ENCODE peak calls at places on chromosomes 4 and X, in eight cellular contexts. One of them, this sample, is unnamed.

GRCh38 chr4:186144180-186144579 is 39.7 kb downstream of the FAM149A start:
- DNase-seq in Calu3: peak
- DNase-seq in hepatocyte: peak
- DNase-seq in endodermal cell: no peak
- DNase-seq in Peyer's patch: no peak
- DNase-seq in Caco-2: peak
- DNase-seq in left lung: no peak
- DNase-seq in upper lobe of right lung: no peak
- DNase-seq in this sample: peak

GRCh38 chr4:174156239-174156826 is 127.1 kb downstream of the FBXO8 start:
- DNase-seq in endodermal cell: no peak
- DNase-seq in left lung: no peak
- DNase-seq in Caco-2: no peak
- DNase-seq in hepatocyte: peak
- DNase-seq in Peyer's patch: no peak
- DNase-seq in upper lobe of right lung: no peak
- DNase-seq in Calu3: peak
- DNase-seq in this sample: no peak

GRCh38 chrX:34778961-34779360 is 121.9 kb upstream of the TMEM47 start:
- DNase-seq in upper lobe of right lung: no peak
- DNase-seq in endodermal cell: no peak
- DNase-seq in Calu3: no peak
- DNase-seq in Peyer's patch: no peak
- DNase-seq in hepatocyte: no peak
- DNase-seq in left lung: no peak
- DNase-seq in Caco-2: no peak
- DNase-seq in this sample: no peak

GRCh38 chrX:115639481-115639880 is 78.5 kb downstream of the PLS3 start:
- DNase-seq in Caco-2: no peak
- DNase-seq in hepatocyte: no peak
- DNase-seq in endodermal cell: no peak
- DNase-seq in upper lobe of right lung: no peak
- DNase-seq in Calu3: no peak
- DNase-seq in left lung: no peak
- DNase-seq in Peyer's patch: no peak
- DNase-seq in this sample: no peak

GRCh38 chrX:28188526-28188925 is 207.3 kb upstream of the DCAF8L1 start:
- DNase-seq in left lung: no peak
- DNase-seq in Peyer's patch: no peak
- DNase-seq in upper lobe of right lung: no peak
- DNase-seq in Calu3: no peak
- DNase-seq in Caco-2: no peak
- DNase-seq in hepatocyte: no peak
- DNase-seq in endodermal cell: no peak
- DNase-seq in this sample: no peak

GRCh38 chr4:20984011-20984836 is 284.0 kb downstream of the PACRGL start:
- DNase-seq in endodermal cell: peak
- DNase-seq in Peyer's patch: no peak
- DNase-seq in Calu3: no peak
- DNase-seq in Caco-2: no peak
- DNase-seq in left lung: peak
- DNase-seq in upper lobe of right lung: peak
- DNase-seq in hepatocyte: peak
- DNase-seq in this sample: no peak

GRCh38 chr4:83207497-83208105 is 77.0 kb downstream of the COQ2 start:
- DNase-seq in Peyer's patch: no peak
- DNase-seq in upper lobe of right lung: no peak
- DNase-seq in Caco-2: peak
- DNase-seq in hepatocyte: peak
- DNase-seq in left lung: no peak
- DNase-seq in endodermal cell: no peak
- DNase-seq in Calu3: peak
- DNase-seq in this sample: no peak

GRCh38 chr4:108223313-108223712 is 54.6 kb upstream of the LEF1 start:
- DNase-seq in hepatocyte: no peak
- DNase-seq in upper lobe of right lung: no peak
- DNase-seq in Caco-2: no peak
- DNase-seq in Peyer's patch: no peak
- DNase-seq in Calu3: no peak
- DNase-seq in left lung: no peak
- DNase-seq in endodermal cell: no peak
- DNase-seq in this sample: no peak

GRCh38 chr4:84955168-84955567 is 11.3 kb downstream of the WDFY3 start:
- DNase-seq in Calu3: no peak
- DNase-seq in left lung: no peak
- DNase-seq in upper lobe of right lung: no peak
- DNase-seq in endodermal cell: no peak
- DNase-seq in hepatocyte: no peak
- DNase-seq in Peyer's patch: no peak
- DNase-seq in Caco-2: no peak
- DNase-seq in this sample: no peak

GRCh38 chr4:153211986-153212720 is 7.9 kb downstream of the TRIM2 start:
- DNase-seq in endodermal cell: no peak
- DNase-seq in Calu3: no peak
- DNase-seq in upper lobe of right lung: no peak
- DNase-seq in hepatocyte: peak
- DNase-seq in Peyer's patch: no peak
- DNase-seq in left lung: no peak
- DNase-seq in Caco-2: no peak
- DNase-seq in this sample: peak

GRCh38 chr4:24489870-24490269 is 94.5 kb downstream of the DHX15 start:
- DNase-seq in left lung: no peak
- DNase-seq in Peyer's patch: no peak
- DNase-seq in Caco-2: no peak
- DNase-seq in hepatocyte: peak
- DNase-seq in Calu3: no peak
- DNase-seq in endodermal cell: no peak
- DNase-seq in upper lobe of right lung: no peak
- DNase-seq in this sample: no peak

GRCh38 chr4:173492315-173492714 is 37.7 kb downstream of the HAND2 start:
- DNase-seq in Caco-2: no peak
- DNase-seq in Calu3: no peak
- DNase-seq in hepatocyte: no peak
- DNase-seq in left lung: no peak
- DNase-seq in endodermal cell: no peak
- DNase-seq in Peyer's patch: no peak
- DNase-seq in upper lobe of right lung: no peak
- DNase-seq in this sample: no peak

GRCh38 chr4:128060130-128060619 is 937 bp upstream of the LARP1B start:
- DNase-seq in Calu3: no peak
- DNase-seq in Peyer's patch: no peak
- DNase-seq in Caco-2: no peak
- DNase-seq in upper lobe of right lung: no peak
- DNase-seq in left lung: no peak
- DNase-seq in endodermal cell: no peak
- DNase-seq in hepatocyte: no peak
- DNase-seq in this sample: peak

GRCh38 chr4:11931266-11931665 is 502.6 kb upstream of the HS3ST1 start:
- DNase-seq in upper lobe of right lung: no peak
- DNase-seq in left lung: no peak
- DNase-seq in Calu3: no peak
- DNase-seq in hepatocyte: no peak
- DNase-seq in Peyer's patch: no peak
- DNase-seq in endodermal cell: no peak
- DNase-seq in Caco-2: no peak
- DNase-seq in this sample: no peak

GRCh38 chr4:122744229-122744628 is 11.7 kb downstream of the BBS12 start:
- DNase-seq in Caco-2: peak
- DNase-seq in upper lobe of right lung: no peak
- DNase-seq in Peyer's patch: no peak
- DNase-seq in Calu3: no peak
- DNase-seq in endodermal cell: no peak
- DNase-seq in left lung: no peak
- DNase-seq in hepatocyte: peak
- DNase-seq in this sample: no peak

GRCh38 chr4:113835005-113835404 is 73.5 kb upstream of the CAMK2D start:
- DNase-seq in Caco-2: no peak
- DNase-seq in upper lobe of right lung: no peak
- DNase-seq in endodermal cell: no peak
- DNase-seq in hepatocyte: no peak
- DNase-seq in Calu3: no peak
- DNase-seq in Peyer's patch: no peak
- DNase-seq in left lung: no peak
- DNase-seq in this sample: no peak

GRCh38 chr4:155679343-155679742 is 12.7 kb downstream of the GUCY1A1 start:
- DNase-seq in Caco-2: no peak
- DNase-seq in Peyer's patch: no peak
- DNase-seq in Calu3: peak
- DNase-seq in endodermal cell: no peak
- DNase-seq in hepatocyte: peak
- DNase-seq in upper lobe of right lung: no peak
- DNase-seq in left lung: no peak
- DNase-seq in this sample: no peak

GRCh38 chrX:39705299-39705698 is 392.5 kb downstream of the BCOR start:
- DNase-seq in endodermal cell: peak
- DNase-seq in Peyer's patch: no peak
- DNase-seq in left lung: peak
- DNase-seq in Calu3: peak
- DNase-seq in upper lobe of right lung: peak
- DNase-seq in hepatocyte: peak
- DNase-seq in Caco-2: no peak
- DNase-seq in this sample: peak

GRCh38 chrX:22163306-22163705 is 109.4 kb upstream of the CBLL2 start:
- DNase-seq in endodermal cell: no peak
- DNase-seq in upper lobe of right lung: no peak
- DNase-seq in left lung: no peak
- DNase-seq in Calu3: no peak
- DNase-seq in hepatocyte: no peak
- DNase-seq in Peyer's patch: no peak
- DNase-seq in Caco-2: no peak
- DNase-seq in this sample: no peak

GRCh38 chr4:152485726-152486276 is 50.1 kb downstream of the FBXW7 start:
- DNase-seq in endodermal cell: no peak
- DNase-seq in Calu3: peak
- DNase-seq in Caco-2: peak
- DNase-seq in upper lobe of right lung: no peak
- DNase-seq in hepatocyte: peak
- DNase-seq in Peyer's patch: no peak
- DNase-seq in left lung: no peak
- DNase-seq in this sample: peak

DNA sequence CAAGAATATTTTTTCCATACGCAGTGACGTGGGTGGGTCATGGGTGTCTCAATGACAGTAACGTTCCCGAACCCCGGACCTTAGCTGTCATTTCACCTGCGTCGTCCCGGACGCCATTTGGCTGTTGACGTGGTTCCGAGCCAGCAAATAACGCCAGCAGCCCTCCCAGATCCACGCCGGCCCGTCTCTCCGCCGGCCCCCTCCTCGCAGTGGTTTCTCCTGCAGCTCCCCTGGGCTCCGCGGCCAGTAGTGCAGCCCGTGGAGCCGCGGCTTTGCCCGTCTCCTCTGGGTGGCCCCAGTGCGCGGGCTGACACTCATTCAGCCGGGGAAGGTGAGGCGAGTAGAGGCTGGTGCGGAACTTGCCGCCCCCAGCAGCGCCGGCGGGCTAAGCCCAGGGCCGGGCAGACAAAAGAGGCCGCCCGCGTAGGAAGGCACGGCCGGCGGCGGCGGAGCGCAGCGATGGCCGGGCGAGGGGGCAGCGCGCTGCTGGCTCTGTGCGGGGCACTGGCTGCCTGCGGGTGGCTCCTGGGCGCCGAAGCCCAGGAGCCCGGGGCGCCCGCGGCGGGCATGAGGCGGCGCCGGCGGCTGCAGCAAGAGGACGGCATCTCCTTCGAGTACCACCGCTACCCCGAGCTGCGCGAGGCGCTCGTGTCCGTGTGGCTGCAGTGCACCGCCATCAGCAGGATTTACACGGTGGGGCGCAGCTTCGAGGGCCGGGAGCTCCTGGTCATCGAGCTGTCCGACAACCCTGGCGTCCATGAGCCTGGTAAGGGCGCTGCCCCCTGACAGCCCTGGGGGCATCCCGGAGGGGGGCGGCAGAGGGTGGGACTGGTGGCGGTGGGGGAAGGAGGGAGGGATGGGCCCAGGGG is at the start of gene CPE:
- DNase-seq in endodermal cell: peak
- DNase-seq in hepatocyte: peak
- DNase-seq in Peyer's patch: peak
- DNase-seq in Caco-2: peak
- DNase-seq in Calu3: peak
- DNase-seq in left lung: peak
- DNase-seq in upper lobe of right lung: peak
- DNase-seq in this sample: peak
- TF ChIP-seq CTCF in endodermal cell: peak
- TF ChIP-seq CTCF in hepatocyte: peak
- TF ChIP-seq CTCF in Peyer's patch: peak
- TF ChIP-seq CTCF in Caco-2: no peak
- TF ChIP-seq CTCF in Calu3: peak
- TF ChIP-seq CTCF in left lung: peak
- TF ChIP-seq CTCF in upper lobe of right lung: peak
- TF ChIP-seq CTCF in this sample: peak

GRCh38 chrX:64447207-64447606 is 52.0 kb upstream of the MTMR8 start:
- DNase-seq in endodermal cell: no peak
- DNase-seq in upper lobe of right lung: no peak
- DNase-seq in Calu3: no peak
- DNase-seq in hepatocyte: no peak
- DNase-seq in Peyer's patch: no peak
- DNase-seq in left lung: no peak
- DNase-seq in Caco-2: no peak
- DNase-seq in this sample: no peak
- TF ChIP-seq CTCF in endodermal cell: no peak
- TF ChIP-seq CTCF in upper lobe of right lung: no peak
- TF ChIP-seq CTCF in Calu3: no peak
- TF ChIP-seq CTCF in hepatocyte: no peak
- TF ChIP-seq CTCF in Peyer's patch: no peak
- TF ChIP-seq CTCF in left lung: no peak
- TF ChIP-seq CTCF in Caco-2: no peak
- TF ChIP-seq CTCF in this sample: no peak

DNA sequence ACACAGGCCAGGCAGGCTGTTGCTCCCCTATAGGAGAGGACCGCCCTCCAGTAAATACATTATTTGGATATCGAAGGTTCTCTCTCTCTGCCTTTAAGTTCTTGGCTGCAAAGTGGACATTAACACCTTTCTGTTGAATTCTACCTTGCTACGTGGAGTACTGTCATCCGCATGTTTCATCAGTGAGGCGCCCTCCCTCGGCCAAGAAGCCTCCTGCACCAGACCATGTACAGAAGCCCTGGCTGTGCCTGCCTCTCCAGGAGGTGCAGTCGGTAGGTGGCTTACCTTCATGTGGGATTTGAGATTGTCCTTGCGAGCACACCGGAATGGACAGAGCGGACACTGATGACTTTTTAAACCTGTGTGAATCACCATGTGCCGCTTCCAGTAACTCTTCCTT is 46.7 kb downstream of the ZNF827 start:
- DNase-seq in endodermal cell: peak
- DNase-seq in Calu3: no peak
- DNase-seq in Caco-2: no peak
- DNase-seq in Peyer's patch: no peak
- DNase-seq in hepatocyte: no peak
- DNase-seq in upper lobe of right lung: no peak
- DNase-seq in left lung: no peak
- DNase-seq in this sample: no peak
- TF ChIP-seq CTCF in endodermal cell: peak
- TF ChIP-seq CTCF in Calu3: no peak
- TF ChIP-seq CTCF in Caco-2: no peak
- TF ChIP-seq CTCF in Peyer's patch: no peak
- TF ChIP-seq CTCF in hepatocyte: no peak
- TF ChIP-seq CTCF in upper lobe of right lung: no peak
- TF ChIP-seq CTCF in left lung: no peak
- TF ChIP-seq CTCF in this sample: no peak

GRCh38 chr4:184506527-184507121 is 32.3 kb upstream of the IRF2 start:
- DNase-seq in left lung: no peak
- DNase-seq in hepatocyte: no peak
- DNase-seq in Calu3: no peak
- DNase-seq in Caco-2: no peak
- DNase-seq in Peyer's patch: peak
- DNase-seq in upper lobe of right lung: no peak
- DNase-seq in endodermal cell: peak
- DNase-seq in this sample: peak
- TF ChIP-seq CTCF in left lung: peak
- TF ChIP-seq CTCF in hepatocyte: no peak
- TF ChIP-seq CTCF in Calu3: no peak
- TF ChIP-seq CTCF in Caco-2: no peak
- TF ChIP-seq CTCF in Peyer's patch: no peak
- TF ChIP-seq CTCF in upper lobe of right lung: peak
- TF ChIP-seq CTCF in endodermal cell: peak
- TF ChIP-seq CTCF in this sample: peak

This sample was measured in activated CD8-positive, alpha-beta T cell treated with anti-CD3 and anti-CD28 coated beads for 36 hours.